ENCODE peak calls at places on chromosomes 11 and 22, in ten cellular contexts. N, A, R, C, U, D, M, O, T and V are unnamed samples.

GRCh38 chr22:46230262-46230901 is 19.7 kb downstream of the CDPF1 start:
- DNase-seq in N (no peak), A (no peak), R (no peak), C (peak; percentile 19), U (no peak), D (no peak), M (no peak), O (no peak), T (no peak), V (no peak)

GRCh38 chr22:19982991-19983578 is 33.5 kb downstream of the ARVCF start:
- DNase-seq in N (no peak), A (peak; percentile 33), R (no peak), C (no peak), U (no peak), D (no peak), M (no peak), O (no peak), T (no peak), V (no peak)

GRCh38 chr22:36151006-36151595 is 9.5 kb downstream of the APOL3 start:
- DNase-seq in N (no peak), A (no peak), R (peak; percentile 67), C (peak; percentile 64), U (no peak), D (no peak), M (no peak), O (no peak), T (no peak), V (no peak)

GRCh38 chr22:45942787-45943493 is 34.0 kb downstream of the WNT7B start:
- DNase-seq in N (no peak), A (no peak), R (no peak), C (no peak), U (no peak), D (no peak), M (no peak), O (no peak), T (no peak), V (no peak)

GRCh38 chr11:36730761-36731160 is 132.7 kb upstream of the RAG2 start:
- DNase-seq in N (no peak), A (no peak), R (no peak), C (no peak), U (no peak), D (no peak), M (no peak), O (no peak), T (no peak), V (no peak)

GRCh38 chr11:11620966-11621880 is 582 bp downstream of the GALNT18 start:
- DNase-seq in N (peak; percentile 55), A (peak; percentile 50), R (peak; percentile 45), C (peak; percentile 78), U (no peak), D (no peak), M (peak; percentile 31), O (peak; percentile 56), T (peak; percentile 44), V (no peak)

GRCh38 chr11:69918938-69919650 is 99.9 kb upstream of the FGF3 start:
- DNase-seq in N (peak; percentile 82), A (peak; percentile 86), R (peak; percentile 63), C (peak; percentile 86), U (no peak), D (peak; percentile 66), M (peak; percentile 82), O (peak; percentile 65), T (peak; percentile 57), V (peak; percentile 56)

GRCh38 chr11:2586793-2587131 is 113.0 kb downstream of the KCNQ1OT1 start:
- DNase-seq in N (peak; percentile 22), A (peak; percentile 3), R (no peak), C (no peak), U (no peak), D (no peak), M (no peak), O (no peak), T (no peak), V (no peak)

GRCh38 chr22:43945632-43946390 is 9.4 kb upstream of the SAMM50 start:
- DNase-seq in N (peak; percentile 74), A (peak; percentile 53), R (peak; percentile 39), C (no peak), U (no peak), D (peak; percentile 72), M (peak; percentile 62), O (peak; percentile 69), T (peak; percentile 59), V (peak; percentile 67)

GRCh38 chr11:127862406-127862805 is 725.0 kb downstream of the ETS1 start:
- DNase-seq in N (no peak), A (no peak), R (no peak), C (no peak), U (no peak), D (no peak), M (peak; percentile 19), O (no peak), T (no peak), V (no peak)

GRCh38 chr11:68889948-68890446 is 13.6 kb downstream of the MRPL21 start:
- DNase-seq in N (no peak), A (peak; percentile 50), R (peak; percentile 43), C (peak; percentile 78), U (no peak), D (no peak), M (no peak), O (peak; percentile 20), T (peak; percentile 70), V (no peak)

DNA sequence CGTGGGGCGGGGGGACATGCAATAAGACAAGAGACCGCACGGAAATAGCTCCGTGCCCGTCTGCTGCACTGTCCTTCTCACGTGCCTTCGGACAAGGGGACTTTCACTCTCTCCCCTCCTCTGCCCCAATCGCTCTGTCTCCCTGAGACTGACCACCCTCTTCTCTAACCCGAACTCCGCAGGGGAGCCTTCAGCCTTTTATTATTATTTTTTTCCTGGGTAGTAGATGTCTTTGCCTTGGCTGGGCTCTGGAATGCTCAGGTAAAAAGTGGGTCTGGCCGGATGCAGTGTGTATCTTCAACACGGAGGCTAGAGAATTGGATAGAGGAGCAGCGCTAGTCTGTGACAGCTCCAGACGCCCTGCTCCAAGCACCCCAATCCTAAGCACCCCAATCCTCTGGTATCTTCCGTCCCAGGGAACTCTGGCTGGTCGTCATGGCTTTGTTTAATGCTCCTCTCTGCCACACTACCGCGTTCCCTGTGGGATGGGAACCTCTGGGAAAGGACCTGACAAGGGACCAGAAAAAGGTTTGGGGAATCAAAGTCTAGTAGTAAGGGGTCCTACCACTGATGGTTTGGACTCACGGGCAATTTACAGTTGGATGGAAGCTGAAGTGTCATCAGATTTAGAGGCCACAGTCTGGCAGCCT is 25.1 kb upstream of the ROBO3 start:
- DNase-seq in N (no peak), A (no peak), R (no peak), C (no peak), U (no peak), D (no peak), M (no peak), O (no peak), T (no peak), V (no peak)
- H3K4me1 ChIP-seq in N (peaks cover 33% of the 10 kb centered on the region), A (peaks cover 34% of the 10 kb centered on the region), R (no peaks in the 10 kb centered on the region), C (no peaks in the 10 kb centered on the region), U (peaks cover 22% of the 10 kb centered on the region), D (peaks cover 22% of the 10 kb centered on the region), M (peaks cover 35% of the 10 kb centered on the region), O (peaks cover 18% of the 10 kb centered on the region), T (no peaks in the 10 kb centered on the region), V (peaks cover 7% of the 10 kb centered on the region)

DNA sequence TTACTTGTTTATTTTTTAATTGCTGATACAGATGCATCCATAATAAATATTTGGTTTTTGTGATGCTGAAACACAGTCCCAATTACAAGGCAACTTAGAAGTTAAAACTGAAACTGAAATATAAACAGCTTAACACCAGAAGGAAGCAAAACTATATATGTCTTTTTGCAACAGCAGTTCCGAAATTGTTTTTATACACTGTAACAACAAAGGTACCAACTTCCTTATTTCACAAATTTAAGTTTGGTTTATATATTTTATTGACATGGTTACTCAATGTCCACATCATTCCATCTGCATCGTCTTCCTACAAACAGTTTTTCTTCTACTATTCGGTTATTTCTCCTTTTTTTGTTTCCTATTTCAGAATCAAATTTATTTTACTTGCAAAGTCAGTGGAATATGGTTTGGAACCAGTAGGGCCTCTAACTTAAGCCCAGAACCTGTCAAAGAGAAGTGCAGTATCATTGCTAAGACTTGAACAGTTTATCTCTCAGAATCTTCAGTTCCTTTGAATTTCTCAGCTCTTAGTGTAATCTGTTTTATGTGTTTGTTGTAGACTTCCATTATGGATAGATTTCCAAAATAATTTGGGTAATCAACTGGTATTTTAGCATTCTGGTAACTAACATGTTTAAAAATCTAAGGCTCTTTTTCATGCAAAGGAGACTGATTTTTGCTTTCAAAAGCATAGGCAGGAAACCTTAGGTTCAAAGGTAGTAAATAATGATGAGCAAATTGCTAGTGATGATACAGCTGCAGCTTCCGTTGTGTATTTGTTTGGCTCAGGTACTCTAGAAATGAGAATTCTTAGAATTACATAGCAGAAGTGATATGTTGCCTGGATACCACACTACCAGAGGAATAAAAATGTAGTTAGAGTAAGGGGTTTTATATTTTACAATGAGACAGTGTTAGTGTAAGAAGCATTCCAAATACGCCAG is 8.2 kb upstream of the HSPA8 start:
- DNase-seq in N (no peak), A (no peak), R (no peak), C (no peak), U (no peak), D (peak; percentile 62), M (no peak), O (no peak), T (no peak), V (no peak)
- H3K4me3 ChIP-seq in N (peak overlapping the region; percentile 24), A (peak overlapping the region; percentile 42), R (no peak overlapping the region), C (no peak overlapping the region), U (no peak overlapping the region), D (peak overlapping the region; percentile 59), M (no peak overlapping the region), O (no peak overlapping the region), T (no peak overlapping the region), V (peak overlapping the region; percentile 50)

GRCh38 chr22:50320116-50320515 is 6.7 kb downstream of the DENND6B start:
- DNase-seq in N (no peak), A (no peak), R (no peak), C (no peak), U (no peak), D (no peak), M (no peak), O (no peak), T (no peak), V (no peak)

GRCh38 chr22:50318356-50318697 is 8.5 kb downstream of the DENND6B start:
- DNase-seq in N (no peak), A (no peak), R (no peak), C (no peak), U (no peak), D (no peak), M (no peak), O (no peak), T (no peak), V (no peak)

GRCh38 chr22:50319503-50319951 is 7.3 kb downstream of the DENND6B start:
- DNase-seq in N (no peak), A (no peak), R (no peak), C (no peak), U (no peak), D (no peak), M (no peak), O (no peak), T (no peak), V (no peak)

GRCh38 chr22:50318698-50319411 is 8.0 kb downstream of the DENND6B start:
- DNase-seq in N (no peak), A (no peak), R (no peak), C (no peak), U (no peak), D (peak; percentile 93), M (no peak), O (no peak), T (no peak), V (no peak)

GRCh38 chr22:50320671-50321325 is 6.0 kb downstream of the DENND6B start:
- DNase-seq in N (no peak), A (no peak), R (no peak), C (no peak), U (no peak), D (no peak), M (no peak), O (no peak), T (no peak), V (no peak)
- H3K4me1 ChIP-seq in N (peaks cover 3% of the 10 kb centered on the region), A (no peaks in the 10 kb centered on the region), R (no peaks in the 10 kb centered on the region), C (no peaks in the 10 kb centered on the region), U (peaks cover 2% of the 10 kb centered on the region), D (peaks cover 56% of the 10 kb centered on the region), M (no peaks in the 10 kb centered on the region), O (peaks cover 3% of the 10 kb centered on the region), T (no peaks in the 10 kb centered on the region), V (no peaks in the 10 kb centered on the region)

GRCh38 chr11:34050536-34050935 is 995 bp upstream of the CAPRIN1 start:
- DNase-seq in N (no peak), A (no peak), R (no peak), C (no peak), U (no peak), D (peak; percentile 13), M (no peak), O (peak; percentile 71), T (peak; percentile 10), V (no peak)
- H3K4me3 ChIP-seq in N (peak overlapping the region; percentile 92), A (peak overlapping the region; percentile 84), R (peak overlapping the region; percentile 94), C (peak overlapping the region; percentile 96), U (no peak overlapping the region), D (peak overlapping the region; percentile 90), M (peak overlapping the region; percentile 88), O (no peak overlapping the region), T (peak overlapping the region; percentile 67), V (peak overlapping the region; percentile 78)